ENCODE peak calls at places on chromosomes 2 and 18, in seven cellular contexts. Y is OCI-LY7, T is fibroblast of lung, B is HepG2, G is IMR-90, P is H9, J is mammary epithelial cell. N is an unnamed sample.

GRCh38 chr2:225074919-225075681 is 32.8 kb upstream of the DOCK10 start:
- DNase-seq in T (peak), B (no peak), J (no peak), Y (no peak), P (no peak), G (no peak), N (no peak)

GRCh38 chr18:76827205-76827885 is 5.0 kb downstream of the ZNF236 start:
- DNase-seq in T (peak), B (no peak), J (no peak), G (peak), P (no peak), Y (no peak), N (no peak)

GRCh38 chr2:101474752-101475384 is at the start of gene RFX8:
- DNase-seq in T (peak), B (peak), P (no peak), J (peak), G (peak), Y (no peak), N (no peak)

GRCh38 chr18:49168970-49169619 is 218.3 kb upstream of the SMAD7 start:
- DNase-seq in Y (peak), J (no peak), P (no peak), G (no peak), B (peak), T (no peak), N (no peak)

GRCh38 chr2:129877795-129878775 is 101.4 kb upstream of the RAB6C start:
- DNase-seq in T (peak), G (peak), B (no peak), Y (peak), P (peak), J (no peak), N (peak)

GRCh38 chr18:34223164-34223892 is 1.4 kb downstream of the NOL4 start:
- DNase-seq in Y (no peak), T (no peak), J (peak), P (peak), G (no peak), B (no peak), N (no peak)

GRCh38 chr2:26994975-26995374 is 24.5 kb downstream of the MAPRE3 start:
- DNase-seq in B (no peak), J (no peak), G (no peak), P (no peak), Y (no peak), T (no peak), N (no peak)

GRCh38 chr2:46179037-46179621 is 118.1 kb upstream of the EPAS1 start:
- DNase-seq in T (peak), B (no peak), P (no peak), G (peak), Y (no peak), J (peak), N (no peak)

GRCh38 chr2:157303612-157304011 is 22.0 kb downstream of the ERMN start:
- DNase-seq in J (no peak), T (no peak), P (no peak), Y (no peak), B (no peak), G (no peak), N (no peak)

GRCh38 chr2:154713605-154714004 is 15.1 kb downstream of the KCNJ3 start:
- DNase-seq in B (no peak), T (no peak), J (no peak), Y (no peak), P (no peak), G (no peak), N (no peak)

GRCh38 chr18:13138822-13139139 is 79.8 kb upstream of the LDLRAD4 start:
- DNase-seq in J (no peak), P (no peak), T (no peak), B (peak), Y (no peak), G (no peak), N (no peak)

GRCh38 chr2:213021971-213022899 is 129.2 kb downstream of the IKZF2 start:
- DNase-seq in T (peak), J (peak), G (peak), P (no peak), Y (no peak), B (no peak), N (no peak)

GRCh38 chr2:201235865-201236811 is 24.2 kb upstream of the CASP8 start:
- DNase-seq in B (peak), T (peak), G (peak), P (peak), Y (peak), J (peak), N (peak)

GRCh38 chr2:147456729-147457128 is 388.1 kb upstream of the ACVR2A start:
- DNase-seq in P (no peak), T (peak), G (no peak), B (no peak), Y (no peak), J (peak), N (peak)

GRCh38 chr2:60806988-60807681 is 51.1 kb downstream of the PAPOLG start:
- DNase-seq in B (no peak), J (peak), G (peak), P (no peak), Y (peak), T (peak), N (peak)

GRCh38 chr2:101200714-101201113 is 49.5 kb upstream of the TBC1D8 start:
- DNase-seq in T (peak), P (no peak), G (peak), B (no peak), J (peak), Y (no peak), N (no peak)

GRCh38 chr18:31683968-31684278 is 458 bp downstream of the B4GALT6 start:
- DNase-seq in Y (no peak), G (no peak), B (no peak), P (no peak), T (no peak), J (no peak), N (peak)

GRCh38 chr2:227238242-227239237 is 74.1 kb downstream of the COL4A3 start:
- DNase-seq in P (peak), T (peak), G (peak), B (peak), Y (peak), J (peak), N (peak)

GRCh38 chr2:134919360-134920210 is 963 bp downstream of the CCNT2 start:
- DNase-seq in T (peak), G (peak), J (peak), Y (peak), B (no peak), P (no peak), N (peak)

GRCh38 chr18:484749-485464 is 15.6 kb downstream of the COLEC12 start:
- DNase-seq in T (no peak), P (no peak), J (no peak), G (no peak), Y (no peak), B (no peak), N (no peak)

GRCh38 chr2:223055836-223056235 is 3.8 kb downstream of the KCNE4 start:
- DNase-seq in J (no peak), P (no peak), T (peak), B (no peak), G (no peak), Y (no peak), N (no peak)

GRCh38 chr2:9565436-9566153 is 10.0 kb upstream of the ADAM17 start:
- DNase-seq in T (peak), B (no peak), G (peak), Y (no peak), J (peak), P (no peak), N (no peak)

GRCh38 chr2:95328386-95329125 is 31.4 kb downstream of the KCNIP3 start:
- DNase-seq in G (peak), J (no peak), B (no peak), Y (no peak), T (peak), P (no peak), N (no peak)

GRCh38 chr2:230870544-230871360 is 6.0 kb downstream of the ITM2C start:
- DNase-seq in B (no peak), T (peak), Y (no peak), J (no peak), P (no peak), G (no peak), N (no peak)

GRCh38 chr2:97708608-97709007 is 4.8 kb upstream of the ZAP70 start:
- DNase-seq in P (peak), T (no peak), J (no peak), B (no peak), G (no peak), Y (no peak), N (no peak)

GRCh38 chr2:240611601-240612210 is 13.6 kb upstream of the GPR35 start:
- DNase-seq in J (no peak), G (no peak), P (no peak), T (no peak), B (no peak), Y (no peak), N (no peak)

GRCh38 chr2:138058427-138058826 is 94.2 kb downstream of the HNMT start:
- DNase-seq in J (no peak), P (no peak), G (no peak), B (peak), Y (no peak), T (no peak), N (no peak)

GRCh38 chr2:8915941-8916340 is 78.5 kb upstream of the KIDINS220 start:
- DNase-seq in J (no peak), T (no peak), G (no peak), B (no peak), P (no peak), Y (no peak), N (no peak)

GRCh38 chr2:162926907-162927306 is 88.3 kb upstream of the KCNH7 start:
- DNase-seq in Y (no peak), J (no peak), P (no peak), T (peak), G (no peak), B (no peak), N (no peak)

GRCh38 chr2:217331577-217332139 is 471.8 kb upstream of the TNP1 start:
- DNase-seq in Y (no peak), G (peak), P (peak), J (peak), B (peak), T (peak), N (no peak)

GRCh38 chr2:112626604-112627059 is 19.1 kb upstream of the SLC20A1 start:
- DNase-seq in G (peak), B (peak), T (peak), J (no peak), P (peak), Y (peak), N (peak)

GRCh38 chr2:101038455-101039255 is 36.6 kb downstream of the RPL31 start:
- DNase-seq in J (peak), B (peak), G (no peak), P (peak), Y (peak), T (no peak), N (peak)

GRCh38 chr2:52260904-52261303 is 1229.0 kb upstream of the NRXN1 start:
- DNase-seq in Y (no peak), J (no peak), G (peak), T (peak), B (no peak), P (no peak), N (no peak)

GRCh38 chr2:45173513-45173912 is 164.3 kb upstream of the SIX2 start:
- DNase-seq in T (peak), J (peak), G (peak), Y (no peak), P (no peak), B (no peak), N (no peak)

GRCh38 chr18:54125429-54125828 is 99.0 kb downstream of the MBD2 start:
- DNase-seq in P (no peak), Y (peak), B (no peak), T (no peak), J (no peak), G (no peak), N (no peak)

GRCh38 chr2:109168716-109169115 is 39.7 kb downstream of the SH3RF3 start:
- DNase-seq in B (no peak), T (no peak), J (no peak), P (no peak), G (no peak), Y (no peak), N (no peak)

GRCh38 chr2:203737360-203737759 is 30.9 kb downstream of the CD28 start:
- DNase-seq in Y (no peak), P (no peak), B (no peak), G (peak), J (no peak), T (peak), N (no peak)
- H2AFZ ChIP-seq in Y (no peak), P (no peak), B (no peak), G (no peak), J (no peak), T (no peak), N (no peak)

GRCh38 chr2:80370375-80371009 is 65.9 kb upstream of the LRRTM1 start:
- DNase-seq in J (no peak), Y (no peak), B (no peak), G (no peak), P (no peak), T (no peak), N (no peak)
- H2AFZ ChIP-seq in J (no peak), Y (no peak), B (no peak), G (no peak), P (no peak), T (no peak), N (no peak)

DNA sequence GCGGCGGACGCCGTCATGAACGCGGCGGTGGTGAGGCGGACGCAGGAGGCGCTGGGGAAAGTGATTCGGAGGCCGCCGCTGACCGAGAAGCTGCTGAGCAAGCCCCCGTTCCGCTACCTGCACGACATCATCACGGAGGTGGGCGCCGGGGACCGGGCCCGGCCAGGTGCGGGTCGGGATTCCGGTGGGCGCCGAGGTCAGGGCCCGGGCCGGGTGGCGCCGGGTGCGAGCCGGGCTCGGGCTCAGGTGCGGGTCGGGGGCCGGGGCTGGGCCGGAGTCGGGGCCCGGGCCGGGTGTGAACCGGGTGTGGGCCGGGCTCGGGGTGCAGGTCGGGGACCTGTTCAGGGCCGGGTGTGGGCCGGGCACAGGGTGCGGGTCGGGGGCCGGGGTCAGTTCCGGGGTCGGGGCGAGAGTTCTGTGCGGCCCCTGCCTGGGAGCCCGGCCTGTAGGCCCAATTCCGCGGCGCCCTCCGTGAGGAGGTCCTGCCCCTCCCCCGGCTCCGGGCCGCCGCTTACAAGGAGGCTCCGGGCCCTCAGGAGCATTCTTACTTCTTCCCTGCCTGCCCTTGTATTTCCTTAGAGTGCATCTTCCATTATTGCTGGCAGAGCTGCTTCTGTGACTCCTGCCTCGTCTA is 447 bp downstream of the TRAF3IP1 start:
- DNase-seq in T (peak), P (no peak), J (no peak), G (peak), B (no peak), Y (peak), N (peak)
- H2AFZ ChIP-seq in T (peak), P (no peak), J (peak), G (peak), B (no peak), Y (peak), N (no peak)

DNA sequence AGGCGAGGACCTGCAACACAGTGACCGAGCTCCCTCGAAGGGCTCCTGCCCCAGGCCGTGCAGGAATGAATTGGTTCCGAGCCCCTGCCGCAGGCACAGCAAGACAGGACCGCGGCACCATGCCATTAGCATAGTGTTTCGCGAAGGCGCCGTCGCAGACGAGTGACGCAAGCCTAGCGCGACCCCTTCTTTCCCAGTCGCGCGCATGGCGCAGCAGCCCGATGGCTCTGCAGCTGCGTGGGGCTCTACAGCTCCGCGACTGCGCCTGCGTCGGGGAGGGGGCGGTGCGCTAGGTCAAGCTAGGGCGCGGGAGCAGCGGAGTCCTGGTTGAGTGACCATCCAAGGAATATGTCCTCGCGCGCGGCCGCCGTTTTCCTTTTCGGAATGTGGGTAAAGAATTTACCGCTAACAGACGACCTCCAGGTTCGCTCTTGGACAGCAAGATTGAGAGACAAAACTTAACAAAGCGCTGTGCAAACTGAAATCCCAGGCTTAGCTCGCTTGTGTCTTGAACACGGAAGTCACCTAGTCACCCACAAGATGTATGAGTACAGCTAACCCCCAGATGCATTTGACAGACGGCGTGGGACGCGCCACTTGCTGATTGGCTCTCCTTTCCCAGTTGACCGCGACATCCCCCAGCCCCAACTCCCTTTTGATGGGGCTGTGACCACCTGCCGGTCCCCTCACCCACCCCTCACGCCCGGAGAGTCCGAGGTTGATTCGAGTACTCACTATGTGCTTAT is at the start of gene TRMT61B:
- DNase-seq in J (peak), P (peak), Y (peak), T (peak), B (peak), G (peak), N (peak)
- H2AFZ ChIP-seq in J (peak), P (no peak), Y (peak), T (peak), B (peak), G (peak), N (peak)

N was measured in Karpas-422.